ENCODE peak calls at places on chromosomes 6 and 20, in seven cellular contexts. One of them, this sample, is unnamed. For H3K36me3, the result is how much of the 10 kb centered on the place peaks cover.

GRCh38 chr6:134115715-134116074 is 63.3 kb upstream of the SLC2A12 start:
- DNase-seq in adrenal gland: no peak
- DNase-seq in IMR-90: no peak
- DNase-seq in fibroblast of lung: no peak
- DNase-seq in CD8-positive, alpha-beta memory T cell: no peak
- DNase-seq in sigmoid colon: no peak
- DNase-seq in A673: no peak
- DNase-seq in this sample: no peak

GRCh38 chr6:18692920-18693319 is 305.8 kb downstream of the RNF144B start:
- DNase-seq in fibroblast of lung: no peak
- DNase-seq in A673: no peak
- DNase-seq in CD8-positive, alpha-beta memory T cell: no peak
- DNase-seq in adrenal gland: no peak
- DNase-seq in IMR-90: no peak
- DNase-seq in sigmoid colon: no peak
- DNase-seq in this sample: no peak

GRCh38 chr6:56278186-56278585 is 30.8 kb upstream of the COL21A1 start:
- DNase-seq in sigmoid colon: no peak
- DNase-seq in A673: peak
- DNase-seq in adrenal gland: no peak
- DNase-seq in IMR-90: no peak
- DNase-seq in CD8-positive, alpha-beta memory T cell: no peak
- DNase-seq in fibroblast of lung: no peak
- DNase-seq in this sample: no peak

GRCh38 chr6:159646731-159647130 is 46.3 kb downstream of the SOD2 start:
- DNase-seq in adrenal gland: no peak
- DNase-seq in CD8-positive, alpha-beta memory T cell: no peak
- DNase-seq in A673: no peak
- DNase-seq in sigmoid colon: no peak
- DNase-seq in IMR-90: peak
- DNase-seq in fibroblast of lung: peak
- DNase-seq in this sample: no peak

GRCh38 chr6:159023893-159024292 is 20.9 kb downstream of the TAGAP start:
- DNase-seq in fibroblast of lung: no peak
- DNase-seq in CD8-positive, alpha-beta memory T cell: no peak
- DNase-seq in sigmoid colon: no peak
- DNase-seq in IMR-90: no peak
- DNase-seq in adrenal gland: no peak
- DNase-seq in A673: no peak
- DNase-seq in this sample: no peak

GRCh38 chr6:157669747-157670216 is 153.3 kb upstream of the SNX9 start:
- DNase-seq in adrenal gland: peak
- DNase-seq in fibroblast of lung: peak
- DNase-seq in CD8-positive, alpha-beta memory T cell: no peak
- DNase-seq in A673: peak
- DNase-seq in IMR-90: peak
- DNase-seq in sigmoid colon: peak
- DNase-seq in this sample: peak

GRCh38 chr6:93580441-93580840 is 161.1 kb upstream of the EPHA7 start:
- DNase-seq in fibroblast of lung: no peak
- DNase-seq in A673: no peak
- DNase-seq in sigmoid colon: no peak
- DNase-seq in CD8-positive, alpha-beta memory T cell: no peak
- DNase-seq in adrenal gland: no peak
- DNase-seq in IMR-90: no peak
- DNase-seq in this sample: no peak

GRCh38 chr6:139146317-139146726 is 11.4 kb downstream of the HECA start:
- DNase-seq in sigmoid colon: no peak
- DNase-seq in adrenal gland: no peak
- DNase-seq in A673: no peak
- DNase-seq in IMR-90: no peak
- DNase-seq in fibroblast of lung: no peak
- DNase-seq in CD8-positive, alpha-beta memory T cell: no peak
- DNase-seq in this sample: no peak

GRCh38 chr20:1301031-1301529 is 27.9 kb downstream of the SDCBP2 start:
- DNase-seq in CD8-positive, alpha-beta memory T cell: no peak
- DNase-seq in A673: no peak
- DNase-seq in sigmoid colon: peak
- DNase-seq in IMR-90: peak
- DNase-seq in adrenal gland: no peak
- DNase-seq in fibroblast of lung: peak
- DNase-seq in this sample: no peak

GRCh38 chr6:110814488-110815259 is 595 bp downstream of the CDK19 start:
- DNase-seq in A673: peak
- DNase-seq in IMR-90: peak
- DNase-seq in adrenal gland: peak
- DNase-seq in CD8-positive, alpha-beta memory T cell: peak
- DNase-seq in fibroblast of lung: peak
- DNase-seq in sigmoid colon: peak
- DNase-seq in this sample: peak

GRCh38 chr6:27805347-27805746 is 106.8 kb downstream of the OR2B2 start:
- DNase-seq in CD8-positive, alpha-beta memory T cell: no peak
- DNase-seq in fibroblast of lung: no peak
- DNase-seq in A673: no peak
- DNase-seq in sigmoid colon: no peak
- DNase-seq in adrenal gland: no peak
- DNase-seq in IMR-90: no peak
- DNase-seq in this sample: no peak

GRCh38 chr6:56708810-56709597 is 66.3 kb upstream of the DST start:
- DNase-seq in A673: peak
- DNase-seq in adrenal gland: no peak
- DNase-seq in IMR-90: peak
- DNase-seq in fibroblast of lung: peak
- DNase-seq in CD8-positive, alpha-beta memory T cell: no peak
- DNase-seq in sigmoid colon: no peak
- DNase-seq in this sample: no peak

GRCh38 chr20:39913274-39913673 is 775.8 kb downstream of the MAFB start:
- DNase-seq in adrenal gland: no peak
- DNase-seq in CD8-positive, alpha-beta memory T cell: no peak
- DNase-seq in A673: no peak
- DNase-seq in sigmoid colon: no peak
- DNase-seq in IMR-90: no peak
- DNase-seq in fibroblast of lung: peak
- DNase-seq in this sample: no peak

GRCh38 chr6:87308970-87309369 is 13.4 kb upstream of the SMIM8 start:
- DNase-seq in A673: no peak
- DNase-seq in IMR-90: peak
- DNase-seq in sigmoid colon: no peak
- DNase-seq in adrenal gland: no peak
- DNase-seq in fibroblast of lung: no peak
- DNase-seq in CD8-positive, alpha-beta memory T cell: no peak
- DNase-seq in this sample: no peak

GRCh38 chr6:90021701-90022100 is 127.4 kb downstream of the GJA10 start:
- DNase-seq in fibroblast of lung: no peak
- DNase-seq in A673: no peak
- DNase-seq in sigmoid colon: no peak
- DNase-seq in IMR-90: no peak
- DNase-seq in CD8-positive, alpha-beta memory T cell: no peak
- DNase-seq in adrenal gland: no peak
- DNase-seq in this sample: no peak

GRCh38 chr20:23125625-23126191 is 39.6 kb upstream of the CD93 start:
- DNase-seq in sigmoid colon: peak
- DNase-seq in fibroblast of lung: peak
- DNase-seq in IMR-90: peak
- DNase-seq in A673: no peak
- DNase-seq in adrenal gland: peak
- DNase-seq in CD8-positive, alpha-beta memory T cell: no peak
- DNase-seq in this sample: peak

GRCh38 chr20:46031701-46032254 is 2.8 kb downstream of the SLC12A5 start:
- DNase-seq in fibroblast of lung: no peak
- DNase-seq in A673: peak
- DNase-seq in CD8-positive, alpha-beta memory T cell: no peak
- DNase-seq in sigmoid colon: no peak
- DNase-seq in IMR-90: no peak
- DNase-seq in adrenal gland: peak
- DNase-seq in this sample: no peak

GRCh38 chr20:22729180-22729579 is 144.8 kb upstream of the FOXA2 start:
- DNase-seq in A673: no peak
- DNase-seq in IMR-90: no peak
- DNase-seq in adrenal gland: no peak
- DNase-seq in fibroblast of lung: no peak
- DNase-seq in CD8-positive, alpha-beta memory T cell: no peak
- DNase-seq in sigmoid colon: no peak
- DNase-seq in this sample: no peak

GRCh38 chr6:104413767-104414166 is 446.0 kb downstream of the HACE1 start:
- DNase-seq in A673: no peak
- DNase-seq in adrenal gland: no peak
- DNase-seq in IMR-90: no peak
- DNase-seq in fibroblast of lung: no peak
- DNase-seq in sigmoid colon: no peak
- DNase-seq in CD8-positive, alpha-beta memory T cell: no peak
- DNase-seq in this sample: no peak

GRCh38 chr6:127980996-127981395 is 80.1 kb upstream of the THEMIS start:
- DNase-seq in IMR-90: no peak
- DNase-seq in CD8-positive, alpha-beta memory T cell: no peak
- DNase-seq in adrenal gland: no peak
- DNase-seq in sigmoid colon: no peak
- DNase-seq in fibroblast of lung: no peak
- DNase-seq in A673: no peak
- DNase-seq in this sample: no peak
- H3K27ac ChIP-seq in IMR-90: no peak
- H3K27ac ChIP-seq in CD8-positive, alpha-beta memory T cell: no peak
- H3K27ac ChIP-seq in adrenal gland: no peak
- H3K27ac ChIP-seq in sigmoid colon: no peak
- H3K27ac ChIP-seq in fibroblast of lung: no peak
- H3K27ac ChIP-seq in A673: no peak
- H3K27ac ChIP-seq in this sample: no peak

GRCh38 chr20:49386848-49387605 is 95.4 kb downstream of the KCNB1 start:
- DNase-seq in IMR-90: no peak
- DNase-seq in adrenal gland: peak
- DNase-seq in sigmoid colon: peak
- DNase-seq in CD8-positive, alpha-beta memory T cell: no peak
- DNase-seq in A673: no peak
- DNase-seq in fibroblast of lung: no peak
- DNase-seq in this sample: no peak
- H3K4me3 ChIP-seq in IMR-90: no peak
- H3K4me3 ChIP-seq in adrenal gland: no peak
- H3K4me3 ChIP-seq in sigmoid colon: no peak
- H3K4me3 ChIP-seq in CD8-positive, alpha-beta memory T cell: no peak
- H3K4me3 ChIP-seq in A673: no peak
- H3K4me3 ChIP-seq in fibroblast of lung: no peak
- H3K4me3 ChIP-seq in this sample: no peak

GRCh38 chr20:35344354-35344837 is 52.2 kb upstream of the FAM83C start:
- DNase-seq in CD8-positive, alpha-beta memory T cell: no peak
- DNase-seq in A673: no peak
- DNase-seq in IMR-90: peak
- DNase-seq in adrenal gland: peak
- DNase-seq in fibroblast of lung: peak
- DNase-seq in sigmoid colon: no peak
- DNase-seq in this sample: no peak
- H3K36me3 ChIP-seq in CD8-positive, alpha-beta memory T cell: under half
- H3K36me3 ChIP-seq in A673: under half
- H3K36me3 ChIP-seq in IMR-90: under half
- H3K36me3 ChIP-seq in adrenal gland: under half
- H3K36me3 ChIP-seq in fibroblast of lung: under half
- H3K36me3 ChIP-seq in sigmoid colon: under half
- H3K36me3 ChIP-seq in this sample: under half

DNA sequence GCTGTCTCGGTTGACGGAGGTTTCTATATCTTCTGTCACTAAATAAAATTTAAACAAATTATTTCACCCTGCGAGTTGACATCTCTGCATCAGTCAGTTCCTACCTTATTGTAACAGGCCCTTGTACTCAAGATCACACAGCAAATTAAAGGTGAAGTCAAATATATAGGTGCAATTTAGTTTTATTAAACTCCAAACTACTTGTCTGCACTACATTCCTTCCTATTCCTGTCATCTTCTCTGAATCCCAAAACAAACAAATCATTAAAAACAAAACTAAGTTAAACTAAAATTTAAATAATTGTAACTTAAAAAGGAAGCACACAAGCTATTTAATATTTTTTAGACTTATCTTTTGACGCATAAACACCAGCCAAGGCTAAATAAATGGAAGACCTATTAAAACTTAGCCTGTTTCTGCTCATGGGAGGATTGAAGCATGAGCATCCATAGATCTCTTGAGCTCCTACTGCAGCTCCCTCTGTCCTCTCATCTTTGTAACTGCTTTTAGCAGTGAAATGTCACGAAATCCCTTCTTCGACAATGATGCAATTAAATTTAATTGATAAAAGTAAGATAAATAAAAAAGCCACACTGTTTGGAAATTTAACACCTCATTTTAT is 1152.3 kb upstream of the GJE1 start:
- DNase-seq in CD8-positive, alpha-beta memory T cell: no peak
- DNase-seq in adrenal gland: no peak
- DNase-seq in IMR-90: peak
- DNase-seq in fibroblast of lung: peak
- DNase-seq in sigmoid colon: no peak
- DNase-seq in A673: no peak
- DNase-seq in this sample: no peak
- H3K27ac ChIP-seq in CD8-positive, alpha-beta memory T cell: no peak
- H3K27ac ChIP-seq in adrenal gland: no peak
- H3K27ac ChIP-seq in IMR-90: peak
- H3K27ac ChIP-seq in fibroblast of lung: no peak
- H3K27ac ChIP-seq in sigmoid colon: peak
- H3K27ac ChIP-seq in A673: no peak
- H3K27ac ChIP-seq in this sample: peak

GRCh38 chr6:52517502-52518278 is 59.2 kb downstream of the TRAM2 start:
- DNase-seq in sigmoid colon: peak
- DNase-seq in IMR-90: peak
- DNase-seq in CD8-positive, alpha-beta memory T cell: no peak
- DNase-seq in fibroblast of lung: peak
- DNase-seq in A673: peak
- DNase-seq in adrenal gland: peak
- DNase-seq in this sample: peak
- H3K4me3 ChIP-seq in sigmoid colon: no peak
- H3K4me3 ChIP-seq in IMR-90: no peak
- H3K4me3 ChIP-seq in CD8-positive, alpha-beta memory T cell: no peak
- H3K4me3 ChIP-seq in fibroblast of lung: no peak
- H3K4me3 ChIP-seq in A673: no peak
- H3K4me3 ChIP-seq in adrenal gland: no peak
- H3K4me3 ChIP-seq in this sample: no peak

GRCh38 chr6:150733726-150734125 is 131.8 kb upstream of the MTHFD1L start:
- DNase-seq in fibroblast of lung: no peak
- DNase-seq in IMR-90: no peak
- DNase-seq in sigmoid colon: no peak
- DNase-seq in adrenal gland: no peak
- DNase-seq in A673: no peak
- DNase-seq in CD8-positive, alpha-beta memory T cell: no peak
- DNase-seq in this sample: no peak
- H3K36me3 ChIP-seq in fibroblast of lung: under half
- H3K36me3 ChIP-seq in IMR-90: under half
- H3K36me3 ChIP-seq in sigmoid colon: under half
- H3K36me3 ChIP-seq in adrenal gland: under half
- H3K36me3 ChIP-seq in A673: under half
- H3K36me3 ChIP-seq in CD8-positive, alpha-beta memory T cell: under half
- H3K36me3 ChIP-seq in this sample: under half

GRCh38 chr6:88380618-88381288 is 214.6 kb upstream of the CNR1 start:
- DNase-seq in CD8-positive, alpha-beta memory T cell: no peak
- DNase-seq in adrenal gland: no peak
- DNase-seq in IMR-90: no peak
- DNase-seq in A673: no peak
- DNase-seq in fibroblast of lung: peak
- DNase-seq in sigmoid colon: no peak
- DNase-seq in this sample: no peak
- H3K27ac ChIP-seq in CD8-positive, alpha-beta memory T cell: no peak
- H3K27ac ChIP-seq in adrenal gland: no peak
- H3K27ac ChIP-seq in IMR-90: no peak
- H3K27ac ChIP-seq in A673: no peak
- H3K27ac ChIP-seq in fibroblast of lung: no peak
- H3K27ac ChIP-seq in sigmoid colon: no peak
- H3K27ac ChIP-seq in this sample: peak